ENCODE peak calls at places on chromosomes 2 and 18, in four cellular contexts. One of them, this sample, is unnamed.

GRCh38 chr18:59357928-59358327 is 1.1 kb downstream of the LMAN1 start:
- DNase-seq in GM12878: no peak
- DNase-seq in HepG2: peak; percentile 47
- DNase-seq in K562: no peak
- DNase-seq in this sample: no peak

GRCh38 chr2:232456296-232457120 is 555 bp downstream of the ALPI start:
- DNase-seq in GM12878: no peak
- DNase-seq in HepG2: no peak
- DNase-seq in K562: no peak
- DNase-seq in this sample: no peak

GRCh38 chr2:82391386-82391785 is 2067.7 kb downstream of the SUCLG1 start:
- DNase-seq in GM12878: no peak
- DNase-seq in HepG2: no peak
- DNase-seq in K562: no peak
- DNase-seq in this sample: no peak

GRCh38 chr18:57026316-57026715 is 120.6 kb upstream of the BOD1L2 start:
- DNase-seq in GM12878: no peak
- DNase-seq in HepG2: no peak
- DNase-seq in K562: no peak
- DNase-seq in this sample: no peak

GRCh38 chr2:70785137-70785911 is 5.1 kb downstream of the FIGLA start:
- DNase-seq in GM12878: no peak
- DNase-seq in HepG2: peak; percentile 38
- DNase-seq in K562: peak; percentile 66
- DNase-seq in this sample: peak; percentile 55

GRCh38 chr18:29361843-29362242 is 1184.9 kb upstream of the CDH2 start:
- DNase-seq in GM12878: no peak
- DNase-seq in HepG2: no peak
- DNase-seq in K562: peak; percentile 9
- DNase-seq in this sample: peak; percentile 84

GRCh38 chr2:63078852-63079606 is 28.4 kb downstream of the OTX1 start:
- DNase-seq in GM12878: no peak
- DNase-seq in HepG2: peak; percentile 61
- DNase-seq in K562: peak; percentile 31
- DNase-seq in this sample: peak; percentile 72

GRCh38 chr2:217906787-217907186 is 96.0 kb downstream of the TNS1 start:
- DNase-seq in GM12878: no peak
- DNase-seq in HepG2: no peak
- DNase-seq in K562: no peak
- DNase-seq in this sample: no peak

GRCh38 chr2:114192362-114192761 is 250.1 kb upstream of the DPP10 start:
- DNase-seq in GM12878: no peak
- DNase-seq in HepG2: no peak
- DNase-seq in K562: no peak
- DNase-seq in this sample: no peak

GRCh38 chr2:62456721-62457539 is 49.1 kb downstream of the TMEM17 start:
- DNase-seq in GM12878: no peak
- DNase-seq in HepG2: peak; percentile 63
- DNase-seq in K562: peak; percentile 86
- DNase-seq in this sample: peak; percentile 94

GRCh38 chr18:54416459-54416858 is 58.8 kb downstream of the C18orf54 start:
- DNase-seq in GM12878: no peak
- DNase-seq in HepG2: no peak
- DNase-seq in K562: no peak
- DNase-seq in this sample: no peak

GRCh38 chr18:49476664-49477411 is 10.2 kb downstream of the C18orf32 start:
- DNase-seq in GM12878: no peak
- DNase-seq in HepG2: no peak
- DNase-seq in K562: no peak
- DNase-seq in this sample: no peak

GRCh38 chr2:208318127-208318526 is 52.1 kb downstream of the PIKFYVE start:
- DNase-seq in GM12878: no peak
- DNase-seq in HepG2: no peak
- DNase-seq in K562: no peak
- DNase-seq in this sample: no peak

GRCh38 chr2:109164739-109165221 is 35.8 kb downstream of the SH3RF3 start:
- DNase-seq in GM12878: no peak
- DNase-seq in HepG2: no peak
- DNase-seq in K562: no peak
- DNase-seq in this sample: no peak

GRCh38 chr18:3889803-3890202 is 439.8 kb downstream of the TGIF1 start:
- DNase-seq in GM12878: no peak
- DNase-seq in HepG2: peak; percentile 9
- DNase-seq in K562: no peak
- DNase-seq in this sample: no peak

GRCh38 chr2:192145496-192145895 is 49.2 kb downstream of the TMEFF2 start:
- DNase-seq in GM12878: no peak
- DNase-seq in HepG2: no peak
- DNase-seq in K562: no peak
- DNase-seq in this sample: no peak

GRCh38 chr2:192148241-192148619 is 46.5 kb downstream of the TMEFF2 start:
- DNase-seq in GM12878: no peak
- DNase-seq in HepG2: no peak
- DNase-seq in K562: no peak
- DNase-seq in this sample: no peak

GRCh38 chr2:192148620-192149321 is 46.0 kb downstream of the TMEFF2 start:
- DNase-seq in GM12878: no peak
- DNase-seq in HepG2: no peak
- DNase-seq in K562: no peak
- DNase-seq in this sample: no peak

GRCh38 chr2:192150166-192150565 is 44.6 kb downstream of the TMEFF2 start:
- DNase-seq in GM12878: no peak
- DNase-seq in HepG2: no peak
- DNase-seq in K562: no peak
- DNase-seq in this sample: no peak

DNA sequence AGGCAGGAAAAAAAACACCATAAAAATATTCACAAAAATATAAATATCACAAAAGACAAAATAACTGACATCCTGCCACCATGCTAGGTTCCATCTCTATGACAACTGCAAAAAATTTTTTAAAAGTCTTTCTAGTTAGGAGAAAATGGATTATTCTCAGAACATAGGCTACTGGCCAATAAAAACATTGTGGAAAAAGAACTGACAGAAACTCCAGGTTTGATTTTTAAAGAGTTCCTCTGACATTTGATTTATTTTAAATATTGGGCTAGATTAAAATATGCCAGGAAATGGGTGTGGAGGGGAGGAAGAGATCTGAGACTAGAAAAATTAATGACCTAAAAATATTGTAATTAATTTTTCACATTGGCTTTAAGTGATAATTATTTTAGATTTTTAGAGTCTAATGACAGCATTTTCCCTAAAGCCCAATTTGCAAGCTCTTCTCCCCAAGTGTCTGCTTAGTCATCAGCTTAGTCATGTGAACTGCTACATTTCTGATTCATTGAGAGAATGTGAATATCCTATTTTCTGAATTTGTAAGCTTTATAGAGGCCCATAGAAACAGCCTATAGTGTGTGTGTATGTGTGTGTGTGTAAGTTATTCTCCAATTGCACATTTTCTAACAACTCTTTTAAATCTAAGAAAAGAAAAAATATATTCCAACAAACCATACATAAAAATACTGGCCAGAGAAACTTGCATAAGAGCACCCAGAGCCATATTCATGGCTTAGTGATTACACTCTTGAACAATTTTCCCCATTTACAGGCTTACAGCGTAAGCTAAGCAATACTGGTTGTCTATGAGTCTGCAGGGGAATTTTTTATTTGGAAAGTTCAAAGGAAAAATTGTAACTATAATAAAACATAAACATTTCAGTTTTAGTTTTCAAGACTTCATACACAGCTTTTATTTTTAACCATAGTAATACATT is 48.4 kb downstream of the TMEFF2 start:
- DNase-seq in GM12878: no peak
- DNase-seq in HepG2: no peak
- DNase-seq in K562: no peak
- DNase-seq in this sample: no peak
- TF ChIP-seq ETV6 in GM12878: no peak
- TF ChIP-seq ETV6 in HepG2: no peak
- TF ChIP-seq ETV6 in K562: no peak
- TF ChIP-seq ETV6 in this sample: no peak

GRCh38 chr2:145652051-145652450 is 1132.1 kb upstream of the ZEB2 start:
- DNase-seq in GM12878: no peak
- DNase-seq in HepG2: no peak
- DNase-seq in K562: no peak
- DNase-seq in this sample: no peak

GRCh38 chr2:145652992-145653545 is 1133.2 kb upstream of the ZEB2 start:
- DNase-seq in GM12878: no peak
- DNase-seq in HepG2: no peak
- DNase-seq in K562: no peak
- DNase-seq in this sample: no peak

GRCh38 chr2:145654156-145654555 is 1134.2 kb upstream of the ZEB2 start:
- DNase-seq in GM12878: no peak
- DNase-seq in HepG2: no peak
- DNase-seq in K562: no peak
- DNase-seq in this sample: no peak

GRCh38 chr2:145653553-145653952 is 1133.6 kb upstream of the ZEB2 start:
- DNase-seq in GM12878: no peak
- DNase-seq in HepG2: no peak
- DNase-seq in K562: no peak
- DNase-seq in this sample: no peak

GRCh38 chr2:145652546-145652945 is 1132.6 kb upstream of the ZEB2 start:
- DNase-seq in GM12878: no peak
- DNase-seq in HepG2: no peak
- DNase-seq in K562: no peak
- DNase-seq in this sample: no peak
- TF ChIP-seq USF2 in GM12878: no peak
- TF ChIP-seq USF2 in HepG2: no peak
- TF ChIP-seq USF2 in K562: no peak
- TF ChIP-seq USF2 in this sample: no peak

GRCh38 chr2:8656160-8656641 is 25.7 kb upstream of the ID2 start:
- DNase-seq in GM12878: no peak
- DNase-seq in HepG2: peak; percentile 94
- DNase-seq in K562: no peak
- DNase-seq in this sample: no peak

GRCh38 chr2:8652774-8653426 is 29.0 kb upstream of the ID2 start:
- DNase-seq in GM12878: no peak
- DNase-seq in HepG2: no peak
- DNase-seq in K562: no peak
- DNase-seq in this sample: no peak

GRCh38 chr2:8654041-8654440 is 27.8 kb upstream of the ID2 start:
- DNase-seq in GM12878: no peak
- DNase-seq in HepG2: no peak
- DNase-seq in K562: no peak
- DNase-seq in this sample: no peak

GRCh38 chr2:8654483-8654882 is 27.4 kb upstream of the ID2 start:
- DNase-seq in GM12878: no peak
- DNase-seq in HepG2: no peak
- DNase-seq in K562: no peak
- DNase-seq in this sample: no peak

DNA sequence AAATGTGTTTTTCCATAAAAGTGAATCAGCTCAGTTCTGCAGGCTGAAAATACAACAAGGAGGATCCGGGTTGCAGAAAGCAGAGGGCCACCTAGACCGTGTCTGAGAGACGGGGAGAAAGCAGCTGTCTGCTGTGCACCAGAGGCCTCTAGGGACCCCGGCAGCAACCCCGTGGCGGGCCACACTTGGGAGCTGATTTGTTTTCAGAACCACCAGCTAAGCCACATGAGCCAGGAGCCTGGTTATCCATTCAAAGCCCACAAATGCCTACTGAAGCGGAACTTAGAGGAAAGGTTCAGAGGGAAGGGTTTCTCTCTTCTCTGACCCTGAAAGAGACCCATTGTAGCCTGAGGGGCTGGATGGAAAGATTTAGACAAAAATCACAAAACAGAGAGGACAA is 28.4 kb upstream of the ID2 start:
- DNase-seq in GM12878: no peak
- DNase-seq in HepG2: peak; percentile 36
- DNase-seq in K562: no peak
- DNase-seq in this sample: no peak
- TF ChIP-seq CTCF in GM12878: no peak
- TF ChIP-seq CTCF in HepG2: no peak
- TF ChIP-seq CTCF in K562: no peak
- TF ChIP-seq CTCF in this sample: no peak

GRCh38 chr2:5022056-5022455 is 670.1 kb upstream of the SOX11 start:
- DNase-seq in GM12878: no peak
- DNase-seq in HepG2: no peak
- DNase-seq in K562: no peak
- DNase-seq in this sample: no peak
- TF ChIP-seq ETV6 in GM12878: no peak
- TF ChIP-seq ETV6 in HepG2: no peak
- TF ChIP-seq ETV6 in K562: no peak
- TF ChIP-seq ETV6 in this sample: no peak

GRCh38 chr18:11714244-11714918 is 25.3 kb downstream of the GNAL start:
- DNase-seq in GM12878: no peak
- DNase-seq in HepG2: no peak
- DNase-seq in K562: no peak
- DNase-seq in this sample: no peak
- TF ChIP-seq USF2 in GM12878: no peak
- TF ChIP-seq USF2 in HepG2: no peak
- TF ChIP-seq USF2 in K562: no peak
- TF ChIP-seq USF2 in this sample: no peak

DNA sequence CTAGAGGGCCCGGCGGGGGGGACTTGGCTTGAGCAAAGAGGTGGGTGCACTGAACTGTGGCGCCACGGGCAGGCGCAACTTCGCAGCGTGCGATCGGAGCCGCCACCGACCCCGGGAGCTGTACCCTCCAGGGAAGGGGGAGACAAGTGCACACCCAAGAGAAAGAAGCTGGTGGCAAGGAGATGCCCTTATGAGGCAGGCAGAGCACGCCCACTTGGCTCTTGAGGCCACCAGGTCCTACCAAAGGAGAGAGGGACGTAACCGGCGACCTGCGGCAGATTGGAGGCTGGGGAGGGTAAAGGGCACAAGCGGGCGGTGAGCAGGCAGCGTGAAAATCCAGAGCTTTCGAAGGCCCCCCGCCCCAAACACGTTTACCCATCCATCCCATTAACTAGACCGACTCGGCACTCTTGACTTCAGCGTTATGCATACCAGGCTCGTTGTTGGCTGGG is 967 bp downstream of the DLX2 start:
- DNase-seq in GM12878: no peak
- DNase-seq in HepG2: no peak
- DNase-seq in K562: no peak
- DNase-seq in this sample: no peak
- TF ChIP-seq CTCF in GM12878: no peak
- TF ChIP-seq CTCF in HepG2: peak; percentile 41
- TF ChIP-seq CTCF in K562: no peak
- TF ChIP-seq CTCF in this sample: no peak

DNA sequence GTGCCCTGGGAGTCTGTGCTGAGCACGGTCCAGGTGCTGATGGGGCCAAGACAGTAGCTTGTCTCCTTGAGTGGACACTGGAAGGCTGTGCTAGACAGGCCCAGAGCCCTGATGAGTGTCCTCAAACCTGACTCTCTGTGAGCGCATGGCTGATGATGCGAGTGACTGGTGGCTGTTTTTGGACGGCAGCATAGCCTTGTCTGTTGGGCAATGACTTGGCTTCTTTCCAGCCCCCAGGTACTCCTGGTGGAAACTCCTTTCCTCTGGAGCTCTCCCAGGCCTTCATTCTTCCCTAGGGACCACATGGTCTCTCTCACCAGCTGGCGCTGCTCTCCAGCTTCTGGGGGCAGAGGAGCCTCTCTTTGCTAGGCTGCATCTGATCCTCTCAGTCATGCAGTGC is 207.6 kb upstream of the SMIM21 start:
- DNase-seq in GM12878: no peak
- DNase-seq in HepG2: no peak
- DNase-seq in K562: no peak
- DNase-seq in this sample: no peak
- TF ChIP-seq ETV6 in GM12878: no peak
- TF ChIP-seq ETV6 in HepG2: no peak
- TF ChIP-seq ETV6 in K562: no peak
- TF ChIP-seq ETV6 in this sample: no peak